ENCODE peak calls at places on chromosomes 6 and 20, in five cellular contexts. One of them, this sample, is unnamed.
A peak's percentile ranks its signal among the peaks of the same experiment; 100 is the strongest.

GRCh38 chr6:166237611-166238010 is 70.0 kb upstream of the TBXT start:
- DNase-seq in activated CD4-positive, alpha-beta T cell treated with anti-CD3 and anti-CD28 coated beads, Interleukin-2, amount 50 U/mL, for 1 hour: no peak
- DNase-seq in fibroblast of lung: no peak
- DNase-seq in neural crest cell: no peak
- DNase-seq in naive B cell: no peak
- DNase-seq in this sample: no peak

GRCh38 chr6:137223370-137224131 is 4.4 kb upstream of the IFNGR1 start:
- DNase-seq in activated CD4-positive, alpha-beta T cell treated with anti-CD3 and anti-CD28 coated beads, Interleukin-2, amount 50 U/mL, for 1 hour: no peak
- DNase-seq in fibroblast of lung: peak; percentile 78
- DNase-seq in neural crest cell: no peak
- DNase-seq in naive B cell: peak; percentile 25
- DNase-seq in this sample: peak; percentile 87

GRCh38 chr20:40702504-40702903 is 13.5 kb upstream of the MAFB start:
- DNase-seq in activated CD4-positive, alpha-beta T cell treated with anti-CD3 and anti-CD28 coated beads, Interleukin-2, amount 50 U/mL, for 1 hour: no peak
- DNase-seq in fibroblast of lung: no peak
- DNase-seq in neural crest cell: no peak
- DNase-seq in naive B cell: no peak
- DNase-seq in this sample: no peak

GRCh38 chr20:12555369-12555768 is 453.4 kb upstream of the SPTLC3 start:
- DNase-seq in activated CD4-positive, alpha-beta T cell treated with anti-CD3 and anti-CD28 coated beads, Interleukin-2, amount 50 U/mL, for 1 hour: no peak
- DNase-seq in fibroblast of lung: no peak
- DNase-seq in neural crest cell: no peak
- DNase-seq in naive B cell: no peak
- DNase-seq in this sample: no peak

GRCh38 chr20:34123309-34123708 is 11.3 kb upstream of the EIF2S2 start:
- DNase-seq in activated CD4-positive, alpha-beta T cell treated with anti-CD3 and anti-CD28 coated beads, Interleukin-2, amount 50 U/mL, for 1 hour: no peak
- DNase-seq in fibroblast of lung: no peak
- DNase-seq in neural crest cell: no peak
- DNase-seq in naive B cell: no peak
- DNase-seq in this sample: no peak

GRCh38 chr20:46408281-46408731 is 1.9 kb upstream of the ELMO2 start:
- DNase-seq in activated CD4-positive, alpha-beta T cell treated with anti-CD3 and anti-CD28 coated beads, Interleukin-2, amount 50 U/mL, for 1 hour: no peak
- DNase-seq in fibroblast of lung: no peak
- DNase-seq in neural crest cell: no peak
- DNase-seq in naive B cell: no peak
- DNase-seq in this sample: no peak

GRCh38 chr20:52746190-52746589 is 226.0 kb upstream of the TSHZ2 start:
- DNase-seq in activated CD4-positive, alpha-beta T cell treated with anti-CD3 and anti-CD28 coated beads, Interleukin-2, amount 50 U/mL, for 1 hour: no peak
- DNase-seq in fibroblast of lung: no peak
- DNase-seq in neural crest cell: no peak
- DNase-seq in naive B cell: no peak
- DNase-seq in this sample: no peak

GRCh38 chr6:112502348-112503130 is 155.4 kb downstream of the RFPL4B start:
- DNase-seq in activated CD4-positive, alpha-beta T cell treated with anti-CD3 and anti-CD28 coated beads, Interleukin-2, amount 50 U/mL, for 1 hour: no peak
- DNase-seq in fibroblast of lung: peak; percentile 58
- DNase-seq in neural crest cell: peak; percentile 2
- DNase-seq in naive B cell: no peak
- DNase-seq in this sample: no peak

GRCh38 chr6:165588515-165588914 is 74.5 kb downstream of the PDE10A start:
- DNase-seq in activated CD4-positive, alpha-beta T cell treated with anti-CD3 and anti-CD28 coated beads, Interleukin-2, amount 50 U/mL, for 1 hour: no peak
- DNase-seq in fibroblast of lung: no peak
- DNase-seq in neural crest cell: no peak
- DNase-seq in naive B cell: no peak
- DNase-seq in this sample: no peak

GRCh38 chr20:23100021-23100753 is 14.1 kb upstream of the CD93 start:
- DNase-seq in activated CD4-positive, alpha-beta T cell treated with anti-CD3 and anti-CD28 coated beads, Interleukin-2, amount 50 U/mL, for 1 hour: no peak
- DNase-seq in fibroblast of lung: no peak
- DNase-seq in neural crest cell: no peak
- DNase-seq in naive B cell: no peak
- DNase-seq in this sample: no peak

GRCh38 chr20:48718914-48719578 is 108.8 kb downstream of the PREX1 start:
- DNase-seq in activated CD4-positive, alpha-beta T cell treated with anti-CD3 and anti-CD28 coated beads, Interleukin-2, amount 50 U/mL, for 1 hour: no peak
- DNase-seq in fibroblast of lung: no peak
- DNase-seq in neural crest cell: no peak
- DNase-seq in naive B cell: no peak
- DNase-seq in this sample: no peak

GRCh38 chr6:164034602-164035140 is 620.2 kb downstream of the QKI start:
- DNase-seq in activated CD4-positive, alpha-beta T cell treated with anti-CD3 and anti-CD28 coated beads, Interleukin-2, amount 50 U/mL, for 1 hour: no peak
- DNase-seq in fibroblast of lung: no peak
- DNase-seq in neural crest cell: no peak
- DNase-seq in naive B cell: no peak
- DNase-seq in this sample: no peak

GRCh38 chr6:148304976-148305375 is 37.7 kb upstream of the SASH1 start:
- DNase-seq in activated CD4-positive, alpha-beta T cell treated with anti-CD3 and anti-CD28 coated beads, Interleukin-2, amount 50 U/mL, for 1 hour: no peak
- DNase-seq in fibroblast of lung: peak; percentile 44
- DNase-seq in neural crest cell: no peak
- DNase-seq in naive B cell: no peak
- DNase-seq in this sample: peak; percentile 45